ENCODE peak calls at places on chromosomes 3 and 15, in seven cellular contexts. One of them, this sample, is unnamed.
A peak's percentile ranks its signal among the peaks of the same experiment; 100 is the strongest.

GRCh38 chr3:31770822-31771326 is 210.2 kb downstream of the OSBPL10 start:
- DNase-seq in H1: no peak
- DNase-seq in HCT116: no peak
- DNase-seq in SK-N-SH: no peak
- DNase-seq in GM12878: no peak
- DNase-seq in K562: no peak
- DNase-seq in HepG2: no peak
- DNase-seq in this sample: no peak

GRCh38 chr15:50126072-50126471 is 7.0 kb upstream of the ATP8B4 start:
- DNase-seq in H1: no peak
- DNase-seq in HCT116: no peak
- DNase-seq in SK-N-SH: no peak
- DNase-seq in GM12878: no peak
- DNase-seq in K562: no peak
- DNase-seq in HepG2: no peak
- DNase-seq in this sample: peak; percentile 13

GRCh38 chr15:80777836-80778620 is 1.1 kb upstream of the CEMIP start:
- DNase-seq in H1: no peak
- DNase-seq in HCT116: no peak
- DNase-seq in SK-N-SH: no peak
- DNase-seq in GM12878: no peak
- DNase-seq in K562: no peak
- DNase-seq in HepG2: no peak
- DNase-seq in this sample: no peak

GRCh38 chr15:101482526-101483371 is 6.8 kb downstream of the PCSK6 start:
- DNase-seq in H1: no peak
- DNase-seq in HCT116: no peak
- DNase-seq in SK-N-SH: no peak
- DNase-seq in GM12878: no peak
- DNase-seq in K562: no peak
- DNase-seq in HepG2: no peak
- DNase-seq in this sample: no peak

GRCh38 chr3:124364230-124365022 is 365.8 kb upstream of the UMPS start:
- DNase-seq in H1: no peak
- DNase-seq in HCT116: no peak
- DNase-seq in SK-N-SH: no peak
- DNase-seq in GM12878: no peak
- DNase-seq in K562: no peak
- DNase-seq in HepG2: no peak
- DNase-seq in this sample: no peak

GRCh38 chr3:143277531-143277930 is 158.0 kb downstream of the CHST2 start:
- DNase-seq in H1: no peak
- DNase-seq in HCT116: no peak
- DNase-seq in SK-N-SH: no peak
- DNase-seq in GM12878: no peak
- DNase-seq in K562: no peak
- DNase-seq in HepG2: no peak
- DNase-seq in this sample: no peak

GRCh38 chr3:172003146-172003545 is 36.2 kb upstream of the FNDC3B start:
- DNase-seq in H1: no peak
- DNase-seq in HCT116: no peak
- DNase-seq in SK-N-SH: no peak
- DNase-seq in GM12878: no peak
- DNase-seq in K562: no peak
- DNase-seq in HepG2: peak; percentile 41
- DNase-seq in this sample: no peak

GRCh38 chr3:37861540-37862051 is at the start of gene CTDSPL:
- DNase-seq in H1: no peak
- DNase-seq in HCT116: no peak
- DNase-seq in SK-N-SH: peak; percentile 88
- DNase-seq in GM12878: no peak
- DNase-seq in K562: peak; percentile 59
- DNase-seq in HepG2: peak; percentile 21
- DNase-seq in this sample: peak; percentile 65

GRCh38 chr15:95929232-95929846 is 401.2 kb upstream of the NR2F2 start:
- DNase-seq in H1: no peak
- DNase-seq in HCT116: no peak
- DNase-seq in SK-N-SH: no peak
- DNase-seq in GM12878: peak; percentile 48
- DNase-seq in K562: peak; percentile 96
- DNase-seq in HepG2: no peak
- DNase-seq in this sample: no peak

GRCh38 chr3:57151021-57151449 is 14.1 kb downstream of the IL17RD start:
- DNase-seq in H1: no peak
- DNase-seq in HCT116: no peak
- DNase-seq in SK-N-SH: peak; percentile 60
- DNase-seq in GM12878: no peak
- DNase-seq in K562: no peak
- DNase-seq in HepG2: no peak
- DNase-seq in this sample: no peak

GRCh38 chr3:133256787-133257483 is 142.9 kb upstream of the BFSP2 start:
- DNase-seq in H1: no peak
- DNase-seq in HCT116: no peak
- DNase-seq in SK-N-SH: no peak
- DNase-seq in GM12878: peak; percentile 5
- DNase-seq in K562: no peak
- DNase-seq in HepG2: no peak
- DNase-seq in this sample: no peak

GRCh38 chr3:149368201-149368849 is 9.1 kb downstream of the TM4SF1 start:
- DNase-seq in H1: no peak
- DNase-seq in HCT116: no peak
- DNase-seq in SK-N-SH: no peak
- DNase-seq in GM12878: no peak
- DNase-seq in K562: no peak
- DNase-seq in HepG2: no peak
- DNase-seq in this sample: no peak

GRCh38 chr3:162112719-162113118 is 616.1 kb downstream of the OTOL1 start:
- DNase-seq in H1: no peak
- DNase-seq in HCT116: no peak
- DNase-seq in SK-N-SH: no peak
- DNase-seq in GM12878: no peak
- DNase-seq in K562: no peak
- DNase-seq in HepG2: no peak
- DNase-seq in this sample: no peak

GRCh38 chr3:113231827-113232253 is 20.5 kb downstream of the BOC start:
- DNase-seq in H1: no peak
- DNase-seq in HCT116: peak; percentile 50
- DNase-seq in SK-N-SH: no peak
- DNase-seq in GM12878: no peak
- DNase-seq in K562: no peak
- DNase-seq in HepG2: peak; percentile 58
- DNase-seq in this sample: no peak

GRCh38 chr3:317012-317411 is 120.4 kb downstream of the CHL1 start:
- DNase-seq in H1: no peak
- DNase-seq in HCT116: no peak
- DNase-seq in SK-N-SH: no peak
- DNase-seq in GM12878: no peak
- DNase-seq in K562: no peak
- DNase-seq in HepG2: no peak
- DNase-seq in this sample: no peak

GRCh38 chr15:101020451-101020850 is 101.3 kb downstream of the LRRK1 start:
- DNase-seq in H1: no peak
- DNase-seq in HCT116: no peak
- DNase-seq in SK-N-SH: no peak
- DNase-seq in GM12878: no peak
- DNase-seq in K562: no peak
- DNase-seq in HepG2: no peak
- DNase-seq in this sample: no peak

GRCh38 chr15:25670025-25670554 is 193.0 kb downstream of the ATP10A start:
- DNase-seq in H1: peak; percentile 61
- DNase-seq in HCT116: no peak
- DNase-seq in SK-N-SH: peak; percentile 61
- DNase-seq in GM12878: no peak
- DNase-seq in K562: no peak
- DNase-seq in HepG2: no peak
- DNase-seq in this sample: peak; percentile 25

GRCh38 chr3:23457697-23458096 is 254.6 kb downstream of the UBE2E2 start:
- DNase-seq in H1: no peak
- DNase-seq in HCT116: no peak
- DNase-seq in SK-N-SH: no peak
- DNase-seq in GM12878: no peak
- DNase-seq in K562: no peak
- DNase-seq in HepG2: no peak
- DNase-seq in this sample: no peak

GRCh38 chr3:23452408-23452807 is 249.3 kb downstream of the UBE2E2 start:
- DNase-seq in H1: no peak
- DNase-seq in HCT116: no peak
- DNase-seq in SK-N-SH: no peak
- DNase-seq in GM12878: no peak
- DNase-seq in K562: no peak
- DNase-seq in HepG2: no peak
- DNase-seq in this sample: no peak

GRCh38 chr3:23459437-23459836 is 256.3 kb downstream of the UBE2E2 start:
- DNase-seq in H1: no peak
- DNase-seq in HCT116: no peak
- DNase-seq in SK-N-SH: no peak
- DNase-seq in GM12878: no peak
- DNase-seq in K562: no peak
- DNase-seq in HepG2: no peak
- DNase-seq in this sample: no peak

GRCh38 chr3:23455084-23455483 is 252.0 kb downstream of the UBE2E2 start:
- DNase-seq in H1: no peak
- DNase-seq in HCT116: no peak
- DNase-seq in SK-N-SH: no peak
- DNase-seq in GM12878: no peak
- DNase-seq in K562: no peak
- DNase-seq in HepG2: no peak
- DNase-seq in this sample: no peak

DNA sequence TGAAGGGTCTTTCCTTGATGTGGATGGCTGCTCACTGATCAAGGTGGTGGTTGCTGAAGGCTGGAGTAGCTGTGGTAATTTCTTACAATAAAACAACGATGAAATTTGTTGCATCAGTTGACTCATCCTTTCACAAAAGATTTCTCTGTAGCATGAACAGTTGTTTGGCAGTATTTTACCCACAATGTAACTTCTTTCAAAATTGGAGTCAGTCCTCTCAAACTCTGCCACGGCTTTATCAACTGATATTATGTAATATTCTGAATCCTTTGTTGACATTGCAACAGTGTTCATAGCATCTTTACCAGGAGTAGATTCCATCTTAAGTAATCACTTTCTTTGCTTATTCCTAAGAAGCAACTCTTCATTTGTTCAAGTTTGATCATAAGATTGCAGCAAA is 252.6 kb downstream of the UBE2E2 start:
- DNase-seq in H1: no peak
- DNase-seq in HCT116: no peak
- DNase-seq in SK-N-SH: no peak
- DNase-seq in GM12878: no peak
- DNase-seq in K562: no peak
- DNase-seq in HepG2: no peak
- DNase-seq in this sample: no peak
- TF ChIP-seq JUND in H1: no peak
- TF ChIP-seq JUND in HCT116: no peak
- TF ChIP-seq JUND in SK-N-SH: no peak
- TF ChIP-seq JUND in GM12878: no peak
- TF ChIP-seq JUND in K562: no peak
- TF ChIP-seq JUND in HepG2: no peak
- TF ChIP-seq JUND in this sample: no peak

DNA sequence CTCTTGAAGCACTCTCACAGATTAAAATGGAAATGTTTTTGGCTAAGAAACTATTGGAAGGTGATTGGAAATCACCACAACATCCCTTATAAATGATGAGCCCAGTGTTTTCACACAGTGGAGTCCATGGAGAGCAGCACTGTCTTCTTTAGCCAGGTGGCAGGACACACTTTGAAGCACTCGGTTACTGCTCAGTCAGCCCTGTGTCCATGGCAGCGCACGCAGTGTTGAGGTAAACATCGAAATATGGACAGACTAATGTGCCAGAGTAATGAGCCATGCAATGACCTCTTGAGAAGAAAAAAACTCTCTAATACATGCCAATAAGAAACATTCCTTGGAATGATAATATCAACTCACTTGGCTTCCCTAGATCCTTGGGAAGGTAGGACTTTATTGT is 66.6 kb downstream of the TGFBR2 start:
- DNase-seq in H1: no peak
- DNase-seq in HCT116: no peak
- DNase-seq in SK-N-SH: no peak
- DNase-seq in GM12878: no peak
- DNase-seq in K562: no peak
- DNase-seq in HepG2: no peak
- DNase-seq in this sample: no peak
- TF ChIP-seq JUND in H1: no peak
- TF ChIP-seq JUND in HCT116: no peak
- TF ChIP-seq JUND in SK-N-SH: no peak
- TF ChIP-seq JUND in GM12878: no peak
- TF ChIP-seq JUND in K562: no peak
- TF ChIP-seq JUND in HepG2: no peak
- TF ChIP-seq JUND in this sample: no peak

GRCh38 chr3:76970006-76970680 is 69.8 kb upstream of the ROBO2 start:
- DNase-seq in H1: no peak
- DNase-seq in HCT116: no peak
- DNase-seq in SK-N-SH: no peak
- DNase-seq in GM12878: no peak
- DNase-seq in K562: no peak
- DNase-seq in HepG2: no peak
- DNase-seq in this sample: no peak

GRCh38 chr3:76961284-76961683 is 78.6 kb upstream of the ROBO2 start:
- DNase-seq in H1: no peak
- DNase-seq in HCT116: no peak
- DNase-seq in SK-N-SH: no peak
- DNase-seq in GM12878: no peak
- DNase-seq in K562: no peak
- DNase-seq in HepG2: no peak
- DNase-seq in this sample: no peak

GRCh38 chr3:76965122-76965725 is 74.7 kb upstream of the ROBO2 start:
- DNase-seq in H1: no peak
- DNase-seq in HCT116: no peak
- DNase-seq in SK-N-SH: no peak
- DNase-seq in GM12878: no peak
- DNase-seq in K562: peak; percentile 12
- DNase-seq in HepG2: peak; percentile 72
- DNase-seq in this sample: no peak
- TF ChIP-seq JUND in H1: no peak
- TF ChIP-seq JUND in HCT116: no peak
- TF ChIP-seq JUND in SK-N-SH: no peak
- TF ChIP-seq JUND in GM12878: no peak
- TF ChIP-seq JUND in K562: no peak
- TF ChIP-seq JUND in HepG2: no peak
- TF ChIP-seq JUND in this sample: no peak

GRCh38 chr3:156691920-156692319 is 17.5 kb downstream of the TIPARP start:
- DNase-seq in H1: no peak
- DNase-seq in HCT116: no peak
- DNase-seq in SK-N-SH: no peak
- DNase-seq in GM12878: no peak
- DNase-seq in K562: no peak
- DNase-seq in HepG2: no peak
- DNase-seq in this sample: no peak

GRCh38 chr3:156688849-156689452 is 14.6 kb downstream of the TIPARP start:
- DNase-seq in H1: no peak
- DNase-seq in HCT116: no peak
- DNase-seq in SK-N-SH: no peak
- DNase-seq in GM12878: no peak
- DNase-seq in K562: no peak
- DNase-seq in HepG2: no peak
- DNase-seq in this sample: no peak

GRCh38 chr3:156694536-156694935 is 20.1 kb downstream of the TIPARP start:
- DNase-seq in H1: no peak
- DNase-seq in HCT116: no peak
- DNase-seq in SK-N-SH: no peak
- DNase-seq in GM12878: no peak
- DNase-seq in K562: no peak
- DNase-seq in HepG2: no peak
- DNase-seq in this sample: no peak

GRCh38 chr3:156689589-156689988 is 15.2 kb downstream of the TIPARP start:
- DNase-seq in H1: no peak
- DNase-seq in HCT116: no peak
- DNase-seq in SK-N-SH: no peak
- DNase-seq in GM12878: no peak
- DNase-seq in K562: peak; percentile 26
- DNase-seq in HepG2: peak; percentile 13
- DNase-seq in this sample: no peak

GRCh38 chr3:156693166-156693565 is 18.8 kb downstream of the TIPARP start:
- DNase-seq in H1: no peak
- DNase-seq in HCT116: no peak
- DNase-seq in SK-N-SH: no peak
- DNase-seq in GM12878: no peak
- DNase-seq in K562: no peak
- DNase-seq in HepG2: no peak
- DNase-seq in this sample: no peak
- TF ChIP-seq JUND in H1: no peak
- TF ChIP-seq JUND in HCT116: no peak
- TF ChIP-seq JUND in SK-N-SH: peak; percentile 44
- TF ChIP-seq JUND in GM12878: no peak
- TF ChIP-seq JUND in K562: no peak
- TF ChIP-seq JUND in HepG2: no peak
- TF ChIP-seq JUND in this sample: no peak

This sample was measured in T47D.